ENCODE peak calls at places on chromosomes 5 and 9, in ten cellular contexts. M is neural progenitor cell, G is mesendoderm, E is HCT116, F is GM23338, C is hepatocyte, Z is MM.1S, X is PC-9, O is K562, T is mammary epithelial cell. Y is an unnamed sample. For H3K79me2, the result is how much of the 10 kb centered on the place peaks cover.

GRCh38 chr9:107340920-107341632 is 58.0 kb downstream of the RAD23B start:
- DNase-seq in X (peak), E (peak), G (peak), O (peak), Z (peak), M (peak), F (peak), T (peak), C (peak), Y (peak)

GRCh38 chr5:125496393-125496792 is 750.0 kb upstream of the ZNF608 start:
- DNase-seq in T (no peak), X (no peak), G (no peak), M (no peak), F (no peak), E (no peak), O (no peak), Z (no peak), C (no peak), Y (no peak)

GRCh38 chr5:55036477-55036876 is 12.4 kb downstream of the GZMK start:
- DNase-seq in Z (no peak), M (no peak), O (no peak), G (peak), X (no peak), E (no peak), C (no peak), T (no peak), F (no peak), Y (peak)

GRCh38 chr5:180769821-180770220 is 30.0 kb upstream of the OR2Y1 start:
- DNase-seq in F (no peak), E (no peak), X (peak), Z (no peak), C (no peak), M (no peak), G (no peak), O (no peak), T (no peak), Y (no peak)

GRCh38 chr5:149757186-149757950 is 27.3 kb downstream of the PPARGC1B start:
- DNase-seq in E (no peak), Z (no peak), T (no peak), M (no peak), G (no peak), X (no peak), O (no peak), C (no peak), F (no peak), Y (no peak)

GRCh38 chr9:126915281-126915816 is 767 bp downstream of the RALGPS1 start:
- DNase-seq in M (peak), O (peak), F (peak), X (peak), T (peak), G (peak), Z (peak), E (peak), C (peak), Y (peak)

GRCh38 chr9:89493181-89493580 is 4.7 kb downstream of the SEMA4D start:
- DNase-seq in E (no peak), Z (no peak), T (no peak), C (no peak), X (no peak), O (no peak), G (no peak), M (no peak), F (no peak), Y (no peak)

GRCh38 chr9:138022121-138022741 is 144.6 kb downstream of the CACNA1B start:
- DNase-seq in E (peak), X (no peak), T (peak), Z (peak), C (peak), F (peak), O (peak), M (peak), G (peak), Y (peak)

GRCh38 chr5:3118321-3118720 is 366.8 kb upstream of the IRX2 start:
- DNase-seq in T (no peak), G (peak), Z (no peak), C (no peak), M (peak), F (no peak), E (no peak), X (no peak), O (no peak), Y (no peak)

GRCh38 chr5:116502616-116503015 is 72.0 kb downstream of the SEMA6A start:
- DNase-seq in T (no peak), G (no peak), O (no peak), Z (no peak), E (no peak), F (no peak), X (no peak), C (no peak), M (no peak), Y (no peak)

GRCh38 chr9:123584202-123585176 is 228.5 kb downstream of the CRB2 start:
- DNase-seq in G (no peak), O (no peak), T (no peak), F (no peak), C (no peak), X (no peak), E (no peak), Z (no peak), M (no peak), Y (no peak)

GRCh38 chr5:68505917-68506860 is 290.6 kb downstream of the PIK3R1 start:
- DNase-seq in O (peak), X (peak), C (peak), Z (no peak), G (no peak), M (no peak), F (no peak), E (peak), T (peak), Y (peak)

GRCh38 chr5:149797897-149798296 is 67.8 kb downstream of the PPARGC1B start:
- DNase-seq in X (no peak), Z (no peak), F (no peak), E (no peak), T (no peak), M (no peak), G (no peak), C (no peak), O (no peak), Y (no peak)

GRCh38 chr5:16540421-16540820 is 74.8 kb upstream of the ZNF622 start:
- DNase-seq in Z (no peak), M (no peak), X (no peak), C (no peak), O (no peak), T (peak), G (no peak), F (no peak), E (no peak), Y (peak)

GRCh38 chr9:74803366-74804017 is 84.2 kb downstream of the TRPM6 start:
- DNase-seq in C (peak), Z (no peak), M (no peak), O (no peak), T (peak), E (no peak), F (no peak), G (no peak), X (no peak), Y (no peak)

GRCh38 chr5:40746703-40747102 is 9.1 kb downstream of the TTC33 start:
- DNase-seq in Z (no peak), C (no peak), F (no peak), X (no peak), O (no peak), T (no peak), E (no peak), M (no peak), G (no peak), Y (no peak)

GRCh38 chr5:151053796-151054490 is 26.9 kb downstream of the TNIP1 start:
- DNase-seq in G (no peak), Z (no peak), X (no peak), M (no peak), C (no peak), T (no peak), F (no peak), E (no peak), O (no peak), Y (peak)

GRCh38 chr5:123708074-123708806 is 196.3 kb downstream of the CSNK1G3 start:
- DNase-seq in T (peak), E (no peak), F (no peak), C (no peak), O (no peak), G (no peak), M (no peak), X (peak), Z (no peak), Y (peak)

GRCh38 chr5:20469792-20470191 is 481.8 kb upstream of the CDH18 start:
- DNase-seq in X (no peak), F (no peak), M (no peak), O (no peak), Z (peak), C (no peak), E (no peak), G (no peak), T (peak), Y (no peak)

GRCh38 chr9:109910616-109911568 is 130.9 kb downstream of the PALM2AKAP2 start:
- DNase-seq in O (no peak), M (no peak), C (peak), E (no peak), T (peak), X (peak), Z (no peak), G (no peak), F (no peak), Y (peak)

GRCh38 chr9:132610661-132611060 is 28.3 kb downstream of the BARHL1 start:
- DNase-seq in C (no peak), M (no peak), G (no peak), O (no peak), F (no peak), T (no peak), X (no peak), E (no peak), Z (no peak), Y (no peak)

GRCh38 chr5:173736923-173737412 is 120.5 kb upstream of the BOD1 start:
- DNase-seq in C (peak), Z (no peak), F (no peak), X (no peak), M (no peak), G (no peak), T (no peak), O (peak), E (no peak), Y (no peak)

GRCh38 chr5:57172466-57172961 is 1.3 kb upstream of the GPBP1 start:
- DNase-seq in X (peak), Z (peak), C (peak), M (peak), E (no peak), G (no peak), T (peak), O (no peak), F (no peak), Y (peak)

GRCh38 chr5:113274836-113275414 is 159.9 kb downstream of the TSSK1B start:
- DNase-seq in C (no peak), E (no peak), O (no peak), F (peak), X (no peak), M (peak), Z (no peak), T (no peak), G (peak), Y (no peak)

GRCh38 chr9:124456341-124457078 is 6.3 kb downstream of the ADGRD2 start:
- DNase-seq in F (no peak), M (no peak), T (no peak), G (no peak), Z (no peak), X (no peak), O (no peak), C (no peak), E (no peak), Y (no peak)

GRCh38 chr5:122310886-122311285 is 1.2 kb upstream of the SNCAIP start:
- DNase-seq in M (no peak), O (no peak), F (peak), T (no peak), G (peak), X (no peak), C (no peak), E (no peak), Z (no peak), Y (peak)

GRCh38 chr5:32712463-32713395 is 1.6 kb downstream of the NPR3 start:
- DNase-seq in C (no peak), Z (no peak), O (no peak), G (peak), E (no peak), X (no peak), F (peak), T (no peak), M (peak), Y (peak)

GRCh38 chr9:87786423-87786822 is 60.5 kb downstream of the CTSL start:
- DNase-seq in G (no peak), C (no peak), X (no peak), O (no peak), M (no peak), Z (no peak), E (no peak), T (peak), F (no peak), Y (no peak)

DNA sequence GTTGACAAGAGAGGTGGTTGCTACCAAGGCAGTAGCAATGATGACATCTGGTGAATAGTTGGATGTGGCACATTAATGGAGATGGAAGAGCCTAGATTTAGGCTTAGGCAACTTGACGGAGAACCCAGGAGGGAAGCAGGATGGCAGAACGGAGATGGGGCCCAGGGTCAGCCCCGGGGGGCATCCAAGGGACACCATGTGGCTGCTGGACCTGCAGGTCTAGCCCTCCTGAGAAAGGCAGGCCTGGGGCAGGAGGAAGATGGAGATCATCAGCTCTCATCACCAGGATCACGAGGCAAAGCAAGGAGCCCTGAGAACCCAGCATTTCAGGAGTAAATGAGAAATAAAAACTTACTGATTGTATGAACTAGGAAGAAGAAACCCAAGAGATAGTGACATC is 216.2 kb downstream of the AUH start:
- DNase-seq in M (no peak), T (no peak), Z (no peak), E (no peak), C (no peak), X (no peak), O (no peak), F (no peak), G (no peak), Y (no peak)
- H3K79me2 ChIP-seq in M (under half), T (under half), Z (under half), E (under half), C (under half), X (under half), O (under half), F (under half), G (under half), Y (under half)

DNA sequence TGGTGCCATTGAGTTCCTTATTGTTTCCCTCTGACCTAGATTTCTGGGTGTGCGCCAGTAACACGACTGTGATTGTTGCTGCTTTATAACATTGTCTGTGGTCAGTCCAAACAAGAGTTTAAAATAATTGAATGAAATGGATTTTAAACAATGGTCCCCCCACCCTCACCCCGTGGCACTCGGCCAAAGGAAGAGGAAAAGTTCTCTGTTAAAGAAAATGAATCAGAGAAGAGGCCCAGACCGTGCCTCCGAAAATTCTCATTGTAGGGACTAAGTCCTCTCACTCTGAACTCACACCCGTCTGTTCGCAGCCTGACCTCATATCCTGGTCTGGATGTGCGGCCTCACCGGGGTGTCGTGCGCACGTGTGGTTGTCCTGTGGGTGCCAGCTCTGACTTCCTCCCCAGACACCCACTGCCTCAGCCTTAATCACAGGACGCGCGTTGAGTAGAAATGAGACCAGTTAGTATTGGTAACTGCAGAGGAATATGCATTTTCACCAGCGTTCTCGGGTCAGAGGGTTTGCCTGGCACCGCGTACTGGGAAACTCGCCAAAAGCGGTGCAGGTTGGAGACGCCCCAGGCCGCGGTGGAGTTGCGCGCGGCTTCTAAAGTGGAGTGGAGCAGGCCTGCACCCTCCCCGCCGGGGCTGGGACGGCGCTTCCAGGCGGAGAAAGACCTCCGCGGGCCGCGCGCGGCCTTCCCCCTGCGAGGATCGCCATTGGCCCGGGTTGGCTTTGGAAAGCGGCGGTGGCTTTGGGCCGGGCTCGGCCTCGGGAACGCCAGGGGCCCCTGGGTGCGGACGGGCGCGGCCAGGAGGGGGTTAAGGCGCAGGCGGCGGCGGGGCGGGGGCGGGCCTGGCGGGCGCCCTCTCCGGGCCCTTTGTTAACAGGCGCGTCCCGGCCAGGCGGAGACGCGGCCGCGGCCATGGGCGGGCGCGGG is at the start of gene ABL1:
- DNase-seq in G (peak), F (peak), C (peak), E (peak), X (peak), Z (peak), O (peak), M (peak), T (peak), Y (peak)
- H3K79me2 ChIP-seq in G (under half), F (half or more), C (half or more), E (half or more), X (half or more), Z (under half), O (under half), M (half or more), T (half or more), Y (half or more)

GRCh38 chr9:70402213-70402612 is 12.2 kb downstream of the KLF9 start:
- DNase-seq in X (no peak), O (no peak), C (no peak), T (no peak), E (no peak), F (no peak), Z (no peak), G (no peak), M (no peak), Y (no peak)

GRCh38 chr9:70404261-70404660 is 10.2 kb downstream of the KLF9 start:
- DNase-seq in O (no peak), E (no peak), C (no peak), F (no peak), T (no peak), G (no peak), X (no peak), M (no peak), Z (no peak), Y (no peak)

GRCh38 chr9:70403166-70403565 is 11.3 kb downstream of the KLF9 start:
- DNase-seq in E (no peak), F (no peak), G (no peak), X (no peak), T (no peak), O (no peak), M (no peak), Z (no peak), C (no peak), Y (peak)

GRCh38 chr9:70405808-70406445 is 8.5 kb downstream of the KLF9 start:
- DNase-seq in Z (no peak), E (no peak), M (no peak), T (no peak), O (no peak), F (peak), G (peak), X (no peak), C (no peak), Y (no peak)

GRCh38 chr9:70403618-70404025 is 10.8 kb downstream of the KLF9 start:
- DNase-seq in Z (no peak), C (no peak), O (no peak), G (no peak), F (no peak), M (no peak), E (no peak), X (no peak), T (no peak), Y (peak)
- H3K79me2 ChIP-seq in Z (under half), C (half or more), O (half or more), G (under half), F (under half), M (under half), E (under half), X (under half), T (under half), Y (half or more)

DNA sequence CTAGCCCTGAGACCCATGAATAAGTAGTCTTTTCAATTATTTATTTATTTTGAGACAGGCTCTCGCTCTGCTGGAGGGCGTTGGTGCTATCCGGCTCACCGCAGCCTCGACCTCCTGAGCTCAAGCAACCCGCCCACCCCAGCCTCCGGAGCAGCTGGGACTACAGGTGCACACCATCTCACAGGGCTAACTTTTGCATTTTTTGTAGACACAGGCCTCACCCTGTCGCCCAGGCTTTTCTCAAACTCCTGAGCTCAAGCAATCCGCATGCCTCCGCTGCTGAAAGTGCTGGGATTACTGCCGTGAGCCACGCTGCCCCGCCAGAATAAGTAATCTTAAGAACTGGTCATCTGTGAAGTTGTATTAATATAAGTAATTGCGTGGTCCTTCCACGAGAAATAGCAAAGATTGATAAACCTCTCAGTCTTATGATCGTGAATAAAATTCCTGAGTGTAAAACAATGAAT is 1.6 kb downstream of the ANXA2R start:
- DNase-seq in F (peak), C (no peak), E (no peak), M (peak), G (peak), X (no peak), O (peak), T (no peak), Z (peak), Y (no peak)
- H3K79me2 ChIP-seq in F (under half), C (under half), E (under half), M (under half), G (under half), X (under half), O (half or more), T (under half), Z (under half), Y (half or more)

GRCh38 chr5:14204785-14205321 is 61.7 kb downstream of the TRIO start:
- DNase-seq in M (no peak), E (no peak), O (no peak), Z (no peak), F (peak), T (peak), C (peak), X (no peak), G (peak), Y (peak)
- H3K79me2 ChIP-seq in M (half or more), E (half or more), O (under half), Z (half or more), F (half or more), T (half or more), C (half or more), X (half or more), G (half or more), Y (half or more)

GRCh38 chr9:131477367-131477766 is 25.4 kb upstream of the POMT1 start:
- DNase-seq in X (no peak), C (no peak), M (no peak), Z (no peak), F (no peak), G (no peak), O (no peak), T (no peak), E (no peak), Y (no peak)
- H3K79me2 ChIP-seq in X (under half), C (under half), M (half or more), Z (half or more), F (under half), G (under half), O (under half), T (half or more), E (half or more), Y (half or more)

GRCh38 chr5:106587-106986 is 14.6 kb downstream of the PLEKHG4B start:
- DNase-seq in E (no peak), C (no peak), O (no peak), T (no peak), G (no peak), M (no peak), F (no peak), Z (no peak), X (no peak), Y (no peak)
- H3K79me2 ChIP-seq in E (under half), C (under half), O (under half), T (under half), G (under half), M (half or more), F (half or more), Z (under half), X (under half), Y (under half)

DNA sequence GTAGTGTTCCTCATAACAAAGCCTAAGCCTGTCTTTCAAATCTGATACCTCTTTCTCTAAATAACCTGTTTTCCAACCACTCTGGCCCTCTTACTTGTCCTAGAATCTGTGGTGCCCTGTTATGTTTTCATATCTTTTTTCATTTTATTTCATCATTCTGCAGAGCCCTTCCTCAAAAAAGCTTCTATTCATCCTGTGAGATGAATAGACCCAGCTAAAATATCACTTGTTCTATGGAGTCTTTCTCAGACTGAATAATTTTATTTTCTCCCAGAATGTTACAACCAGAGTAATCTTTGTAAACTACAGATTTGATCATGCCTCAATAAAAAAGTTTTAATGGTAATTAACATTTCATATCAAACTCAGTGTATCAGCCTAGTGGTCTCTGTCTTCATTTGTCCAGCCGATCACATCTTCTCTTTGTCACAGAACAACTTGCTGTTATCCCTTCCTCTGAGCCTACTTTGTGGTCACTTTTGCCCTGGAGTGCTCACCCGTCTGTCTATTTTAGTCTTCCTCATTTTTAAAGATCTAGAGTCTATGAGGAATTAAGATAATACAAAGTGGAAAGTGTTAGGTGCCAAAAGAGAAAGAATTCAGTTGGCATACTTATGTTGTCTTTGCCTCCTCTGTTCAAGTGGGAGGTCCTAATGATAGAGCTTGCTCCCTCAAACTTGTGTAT is 77.8 kb downstream of the ZCCHC7 start:
- DNase-seq in Z (no peak), G (no peak), O (peak), T (no peak), F (no peak), E (no peak), C (no peak), M (no peak), X (no peak), Y (no peak)
- H3K79me2 ChIP-seq in Z (under half), G (under half), O (half or more), T (under half), F (under half), E (under half), C (under half), M (under half), X (under half), Y (under half)

Y was measured in GM23248.